ENCODE peak calls at places on chromosomes 1 and 21, in eight cellular contexts. One of them, this sample, is unnamed.

GRCh38 chr1:179120736-179121135 is 38.9 kb downstream of the TOR3A start:
- DNase-seq in natural killer cell treated with Interleukin-12 subunit alpha and Interleukin-12 subunit beta and Interleukin-15 and Interleukin-18, amount 100 ng/mL, for 72 hours: no peak
- DNase-seq in HFF-Myc: no peak
- DNase-seq in ELF-1: no peak
- DNase-seq in GM12864: no peak
- DNase-seq in neuronal stem cell: no peak
- DNase-seq in MV-4-11: no peak
- DNase-seq in DMS 273 treated with DMSO at 0.1 percent for 48 hours: no peak
- DNase-seq in this sample: no peak

GRCh38 chr1:21077085-21077484 is 99.6 kb downstream of the EIF4G3 start:
- DNase-seq in natural killer cell treated with Interleukin-12 subunit alpha and Interleukin-12 subunit beta and Interleukin-15 and Interleukin-18, amount 100 ng/mL, for 72 hours: no peak
- DNase-seq in HFF-Myc: no peak
- DNase-seq in ELF-1: no peak
- DNase-seq in GM12864: no peak
- DNase-seq in neuronal stem cell: no peak
- DNase-seq in MV-4-11: peak
- DNase-seq in DMS 273 treated with DMSO at 0.1 percent for 48 hours: no peak
- DNase-seq in this sample: peak

GRCh38 chr1:39177641-39178040 is 26.9 kb upstream of the MACF1 start:
- DNase-seq in natural killer cell treated with Interleukin-12 subunit alpha and Interleukin-12 subunit beta and Interleukin-15 and Interleukin-18, amount 100 ng/mL, for 72 hours: no peak
- DNase-seq in HFF-Myc: no peak
- DNase-seq in ELF-1: no peak
- DNase-seq in GM12864: no peak
- DNase-seq in neuronal stem cell: no peak
- DNase-seq in MV-4-11: no peak
- DNase-seq in DMS 273 treated with DMSO at 0.1 percent for 48 hours: no peak
- DNase-seq in this sample: no peak

GRCh38 chr21:43619856-43620255 is 39.4 kb downstream of the HSF2BP start:
- DNase-seq in natural killer cell treated with Interleukin-12 subunit alpha and Interleukin-12 subunit beta and Interleukin-15 and Interleukin-18, amount 100 ng/mL, for 72 hours: no peak
- DNase-seq in HFF-Myc: no peak
- DNase-seq in ELF-1: peak
- DNase-seq in GM12864: no peak
- DNase-seq in neuronal stem cell: no peak
- DNase-seq in MV-4-11: no peak
- DNase-seq in DMS 273 treated with DMSO at 0.1 percent for 48 hours: no peak
- DNase-seq in this sample: no peak

GRCh38 chr1:156897078-156897825 is 3.7 kb downstream of the PEAR1 start:
- DNase-seq in natural killer cell treated with Interleukin-12 subunit alpha and Interleukin-12 subunit beta and Interleukin-15 and Interleukin-18, amount 100 ng/mL, for 72 hours: no peak
- DNase-seq in HFF-Myc: no peak
- DNase-seq in ELF-1: peak
- DNase-seq in GM12864: no peak
- DNase-seq in neuronal stem cell: no peak
- DNase-seq in MV-4-11: no peak
- DNase-seq in DMS 273 treated with DMSO at 0.1 percent for 48 hours: no peak
- DNase-seq in this sample: peak

GRCh38 chr1:46479744-46480350 is 9.8 kb upstream of the DMBX1 start:
- DNase-seq in natural killer cell treated with Interleukin-12 subunit alpha and Interleukin-12 subunit beta and Interleukin-15 and Interleukin-18, amount 100 ng/mL, for 72 hours: no peak
- DNase-seq in HFF-Myc: no peak
- DNase-seq in ELF-1: peak
- DNase-seq in GM12864: no peak
- DNase-seq in neuronal stem cell: no peak
- DNase-seq in MV-4-11: no peak
- DNase-seq in DMS 273 treated with DMSO at 0.1 percent for 48 hours: no peak
- DNase-seq in this sample: no peak

GRCh38 chr1:115666206-115666605 is 24.4 kb downstream of the VANGL1 start:
- DNase-seq in natural killer cell treated with Interleukin-12 subunit alpha and Interleukin-12 subunit beta and Interleukin-15 and Interleukin-18, amount 100 ng/mL, for 72 hours: no peak
- DNase-seq in HFF-Myc: no peak
- DNase-seq in ELF-1: no peak
- DNase-seq in GM12864: no peak
- DNase-seq in neuronal stem cell: no peak
- DNase-seq in MV-4-11: no peak
- DNase-seq in DMS 273 treated with DMSO at 0.1 percent for 48 hours: no peak
- DNase-seq in this sample: no peak

GRCh38 chr1:11053758-11054137 is 6.1 kb downstream of the SRM start:
- DNase-seq in natural killer cell treated with Interleukin-12 subunit alpha and Interleukin-12 subunit beta and Interleukin-15 and Interleukin-18, amount 100 ng/mL, for 72 hours: no peak
- DNase-seq in HFF-Myc: no peak
- DNase-seq in ELF-1: peak
- DNase-seq in GM12864: no peak
- DNase-seq in neuronal stem cell: no peak
- DNase-seq in MV-4-11: peak
- DNase-seq in DMS 273 treated with DMSO at 0.1 percent for 48 hours: no peak
- DNase-seq in this sample: peak

GRCh38 chr1:87402192-87403046 is 73.7 kb downstream of the LMO4 start:
- DNase-seq in natural killer cell treated with Interleukin-12 subunit alpha and Interleukin-12 subunit beta and Interleukin-15 and Interleukin-18, amount 100 ng/mL, for 72 hours: no peak
- DNase-seq in HFF-Myc: peak
- DNase-seq in ELF-1: no peak
- DNase-seq in GM12864: no peak
- DNase-seq in neuronal stem cell: no peak
- DNase-seq in MV-4-11: peak
- DNase-seq in DMS 273 treated with DMSO at 0.1 percent for 48 hours: no peak
- DNase-seq in this sample: peak

GRCh38 chr1:14913475-14914155 is 239.9 kb upstream of the TMEM51 start:
- DNase-seq in natural killer cell treated with Interleukin-12 subunit alpha and Interleukin-12 subunit beta and Interleukin-15 and Interleukin-18, amount 100 ng/mL, for 72 hours: no peak
- DNase-seq in HFF-Myc: no peak
- DNase-seq in ELF-1: peak
- DNase-seq in GM12864: peak
- DNase-seq in neuronal stem cell: no peak
- DNase-seq in MV-4-11: peak
- DNase-seq in DMS 273 treated with DMSO at 0.1 percent for 48 hours: peak
- DNase-seq in this sample: no peak

GRCh38 chr21:14862794-14863720 is 201.7 kb downstream of the NRIP1 start:
- DNase-seq in natural killer cell treated with Interleukin-12 subunit alpha and Interleukin-12 subunit beta and Interleukin-15 and Interleukin-18, amount 100 ng/mL, for 72 hours: no peak
- DNase-seq in HFF-Myc: no peak
- DNase-seq in ELF-1: no peak
- DNase-seq in GM12864: no peak
- DNase-seq in neuronal stem cell: no peak
- DNase-seq in MV-4-11: no peak
- DNase-seq in DMS 273 treated with DMSO at 0.1 percent for 48 hours: no peak
- DNase-seq in this sample: peak

GRCh38 chr1:197774691-197775281 is 494 bp downstream of the DENND1B start:
- DNase-seq in natural killer cell treated with Interleukin-12 subunit alpha and Interleukin-12 subunit beta and Interleukin-15 and Interleukin-18, amount 100 ng/mL, for 72 hours: peak
- DNase-seq in HFF-Myc: no peak
- DNase-seq in ELF-1: peak
- DNase-seq in GM12864: no peak
- DNase-seq in neuronal stem cell: peak
- DNase-seq in MV-4-11: no peak
- DNase-seq in DMS 273 treated with DMSO at 0.1 percent for 48 hours: no peak
- DNase-seq in this sample: peak

GRCh38 chr1:211259596-211260126 is 495 bp downstream of the RCOR3 start:
- DNase-seq in natural killer cell treated with Interleukin-12 subunit alpha and Interleukin-12 subunit beta and Interleukin-15 and Interleukin-18, amount 100 ng/mL, for 72 hours: no peak
- DNase-seq in HFF-Myc: peak
- DNase-seq in ELF-1: no peak
- DNase-seq in GM12864: no peak
- DNase-seq in neuronal stem cell: no peak
- DNase-seq in MV-4-11: peak
- DNase-seq in DMS 273 treated with DMSO at 0.1 percent for 48 hours: peak
- DNase-seq in this sample: no peak

GRCh38 chr1:152107984-152108898 is 7.0 kb downstream of the TCHH start:
- DNase-seq in natural killer cell treated with Interleukin-12 subunit alpha and Interleukin-12 subunit beta and Interleukin-15 and Interleukin-18, amount 100 ng/mL, for 72 hours: no peak
- DNase-seq in HFF-Myc: no peak
- DNase-seq in ELF-1: peak
- DNase-seq in GM12864: no peak
- DNase-seq in neuronal stem cell: no peak
- DNase-seq in MV-4-11: no peak
- DNase-seq in DMS 273 treated with DMSO at 0.1 percent for 48 hours: no peak
- DNase-seq in this sample: peak

GRCh38 chr21:23886828-23887708 is 1720.2 kb downstream of the MRPL39 start:
- DNase-seq in natural killer cell treated with Interleukin-12 subunit alpha and Interleukin-12 subunit beta and Interleukin-15 and Interleukin-18, amount 100 ng/mL, for 72 hours: no peak
- DNase-seq in HFF-Myc: no peak
- DNase-seq in ELF-1: no peak
- DNase-seq in GM12864: no peak
- DNase-seq in neuronal stem cell: no peak
- DNase-seq in MV-4-11: no peak
- DNase-seq in DMS 273 treated with DMSO at 0.1 percent for 48 hours: no peak
- DNase-seq in this sample: no peak

GRCh38 chr1:175385316-175385715 is 192.7 kb upstream of the KIAA0040 start:
- DNase-seq in natural killer cell treated with Interleukin-12 subunit alpha and Interleukin-12 subunit beta and Interleukin-15 and Interleukin-18, amount 100 ng/mL, for 72 hours: no peak
- DNase-seq in HFF-Myc: no peak
- DNase-seq in ELF-1: no peak
- DNase-seq in GM12864: no peak
- DNase-seq in neuronal stem cell: no peak
- DNase-seq in MV-4-11: no peak
- DNase-seq in DMS 273 treated with DMSO at 0.1 percent for 48 hours: no peak
- DNase-seq in this sample: no peak

GRCh38 chr21:41369105-41369914 is 7.5 kb downstream of the MX2 start:
- DNase-seq in natural killer cell treated with Interleukin-12 subunit alpha and Interleukin-12 subunit beta and Interleukin-15 and Interleukin-18, amount 100 ng/mL, for 72 hours: no peak
- DNase-seq in HFF-Myc: no peak
- DNase-seq in ELF-1: peak
- DNase-seq in GM12864: no peak
- DNase-seq in neuronal stem cell: peak
- DNase-seq in MV-4-11: peak
- DNase-seq in DMS 273 treated with DMSO at 0.1 percent for 48 hours: no peak
- DNase-seq in this sample: no peak

GRCh38 chr1:8858112-8858668 is 20.3 kb downstream of the ENO1 start:
- DNase-seq in natural killer cell treated with Interleukin-12 subunit alpha and Interleukin-12 subunit beta and Interleukin-15 and Interleukin-18, amount 100 ng/mL, for 72 hours: no peak
- DNase-seq in HFF-Myc: peak
- DNase-seq in ELF-1: peak
- DNase-seq in GM12864: no peak
- DNase-seq in neuronal stem cell: no peak
- DNase-seq in MV-4-11: peak
- DNase-seq in DMS 273 treated with DMSO at 0.1 percent for 48 hours: no peak
- DNase-seq in this sample: peak

GRCh38 chr1:181497870-181498269 is 14.6 kb downstream of the CACNA1E start:
- DNase-seq in natural killer cell treated with Interleukin-12 subunit alpha and Interleukin-12 subunit beta and Interleukin-15 and Interleukin-18, amount 100 ng/mL, for 72 hours: no peak
- DNase-seq in HFF-Myc: no peak
- DNase-seq in ELF-1: no peak
- DNase-seq in GM12864: no peak
- DNase-seq in neuronal stem cell: no peak
- DNase-seq in MV-4-11: peak
- DNase-seq in DMS 273 treated with DMSO at 0.1 percent for 48 hours: no peak
- DNase-seq in this sample: no peak

GRCh38 chr1:147243228-147243685 is 773 bp downstream of the CHD1L start:
- DNase-seq in natural killer cell treated with Interleukin-12 subunit alpha and Interleukin-12 subunit beta and Interleukin-15 and Interleukin-18, amount 100 ng/mL, for 72 hours: no peak
- DNase-seq in HFF-Myc: no peak
- DNase-seq in ELF-1: peak
- DNase-seq in GM12864: no peak
- DNase-seq in neuronal stem cell: no peak
- DNase-seq in MV-4-11: peak
- DNase-seq in DMS 273 treated with DMSO at 0.1 percent for 48 hours: no peak
- DNase-seq in this sample: peak

GRCh38 chr1:41795205-41795762 is 123.4 kb downstream of the HIVEP3 start:
- DNase-seq in natural killer cell treated with Interleukin-12 subunit alpha and Interleukin-12 subunit beta and Interleukin-15 and Interleukin-18, amount 100 ng/mL, for 72 hours: no peak
- DNase-seq in HFF-Myc: no peak
- DNase-seq in ELF-1: no peak
- DNase-seq in GM12864: no peak
- DNase-seq in neuronal stem cell: no peak
- DNase-seq in MV-4-11: peak
- DNase-seq in DMS 273 treated with DMSO at 0.1 percent for 48 hours: no peak
- DNase-seq in this sample: peak

GRCh38 chr1:247338723-247339270 is 7.1 kb upstream of the ZNF496 start:
- DNase-seq in natural killer cell treated with Interleukin-12 subunit alpha and Interleukin-12 subunit beta and Interleukin-15 and Interleukin-18, amount 100 ng/mL, for 72 hours: no peak
- DNase-seq in HFF-Myc: no peak
- DNase-seq in ELF-1: no peak
- DNase-seq in GM12864: no peak
- DNase-seq in neuronal stem cell: no peak
- DNase-seq in MV-4-11: no peak
- DNase-seq in DMS 273 treated with DMSO at 0.1 percent for 48 hours: no peak
- DNase-seq in this sample: peak

GRCh38 chr1:168636642-168637111 is 60.3 kb downstream of the XCL1 start:
- DNase-seq in natural killer cell treated with Interleukin-12 subunit alpha and Interleukin-12 subunit beta and Interleukin-15 and Interleukin-18, amount 100 ng/mL, for 72 hours: no peak
- DNase-seq in HFF-Myc: no peak
- DNase-seq in ELF-1: no peak
- DNase-seq in GM12864: no peak
- DNase-seq in neuronal stem cell: no peak
- DNase-seq in MV-4-11: no peak
- DNase-seq in DMS 273 treated with DMSO at 0.1 percent for 48 hours: no peak
- DNase-seq in this sample: no peak

GRCh38 chr1:245086389-245086969 is 68.3 kb upstream of the KIF26B start:
- DNase-seq in natural killer cell treated with Interleukin-12 subunit alpha and Interleukin-12 subunit beta and Interleukin-15 and Interleukin-18, amount 100 ng/mL, for 72 hours: no peak
- DNase-seq in HFF-Myc: no peak
- DNase-seq in ELF-1: no peak
- DNase-seq in GM12864: no peak
- DNase-seq in neuronal stem cell: no peak
- DNase-seq in MV-4-11: no peak
- DNase-seq in DMS 273 treated with DMSO at 0.1 percent for 48 hours: no peak
- DNase-seq in this sample: peak

GRCh38 chr1:168465942-168466702 is 77.7 kb downstream of the XCL2 start:
- DNase-seq in natural killer cell treated with Interleukin-12 subunit alpha and Interleukin-12 subunit beta and Interleukin-15 and Interleukin-18, amount 100 ng/mL, for 72 hours: peak
- DNase-seq in HFF-Myc: peak
- DNase-seq in ELF-1: no peak
- DNase-seq in GM12864: peak
- DNase-seq in neuronal stem cell: no peak
- DNase-seq in MV-4-11: peak
- DNase-seq in DMS 273 treated with DMSO at 0.1 percent for 48 hours: peak
- DNase-seq in this sample: peak